ENCODE peak calls at places on chromosomes 1 and 21, in four cellular contexts. One of them, this sample, is unnamed. For H3K4me1 and H3K36me3, the result is how much of the 10 kb centered on the place peaks cover.

GRCh38 chr1:157137051-157137772 is 983 bp downstream of the ETV3 start:
- DNase-seq in esophagus squamous epithelium: no peak
- DNase-seq in BE2C: no peak
- DNase-seq in mesendoderm: peak
- DNase-seq in this sample: no peak

GRCh38 chr1:228101994-228102790 is 933 bp downstream of the C1orf35 start:
- DNase-seq in mesendoderm: peak
- DNase-seq in BE2C: peak
- DNase-seq in esophagus squamous epithelium: no peak
- DNase-seq in this sample: no peak

GRCh38 chr1:92118826-92119225 is 38.7 kb downstream of the BTBD8 start:
- DNase-seq in esophagus squamous epithelium: no peak
- DNase-seq in mesendoderm: no peak
- DNase-seq in BE2C: no peak
- DNase-seq in this sample: no peak

GRCh38 chr1:174230399-174230798 is 71.1 kb downstream of the RABGAP1L start:
- DNase-seq in BE2C: no peak
- DNase-seq in mesendoderm: no peak
- DNase-seq in esophagus squamous epithelium: no peak
- DNase-seq in this sample: no peak

GRCh38 chr1:218336353-218336752 is 8.8 kb upstream of the TGFB2 start:
- DNase-seq in BE2C: peak
- DNase-seq in mesendoderm: no peak
- DNase-seq in esophagus squamous epithelium: no peak
- DNase-seq in this sample: peak

GRCh38 chr1:156498447-156499193 is 2.0 kb downstream of the MEF2D start:
- DNase-seq in mesendoderm: peak
- DNase-seq in BE2C: no peak
- DNase-seq in esophagus squamous epithelium: no peak
- DNase-seq in this sample: peak

GRCh38 chr1:205604059-205604458 is 27.8 kb downstream of the ELK4 start:
- DNase-seq in BE2C: no peak
- DNase-seq in mesendoderm: peak
- DNase-seq in esophagus squamous epithelium: no peak
- DNase-seq in this sample: no peak

GRCh38 chr1:89873757-89874156 is 52.9 kb downstream of the LRRC8D start:
- DNase-seq in mesendoderm: peak
- DNase-seq in BE2C: no peak
- DNase-seq in esophagus squamous epithelium: no peak
- DNase-seq in this sample: no peak

GRCh38 chr21:21156397-21156796 is 158.2 kb downstream of the NCAM2 start:
- DNase-seq in BE2C: no peak
- DNase-seq in esophagus squamous epithelium: no peak
- DNase-seq in mesendoderm: no peak
- DNase-seq in this sample: no peak

GRCh38 chr1:101311146-101311892 is 74.5 kb downstream of the S1PR1 start:
- DNase-seq in esophagus squamous epithelium: no peak
- DNase-seq in BE2C: no peak
- DNase-seq in mesendoderm: no peak
- DNase-seq in this sample: no peak

GRCh38 chr1:101310484-101310883 is 73.7 kb downstream of the S1PR1 start:
- DNase-seq in mesendoderm: no peak
- DNase-seq in esophagus squamous epithelium: no peak
- DNase-seq in BE2C: no peak
- DNase-seq in this sample: no peak

GRCh38 chr1:101309334-101310221 is 72.8 kb downstream of the S1PR1 start:
- DNase-seq in mesendoderm: peak
- DNase-seq in BE2C: peak
- DNase-seq in esophagus squamous epithelium: no peak
- DNase-seq in this sample: peak

GRCh38 chr1:101308935-101309333 is 72.1 kb downstream of the S1PR1 start:
- DNase-seq in BE2C: no peak
- DNase-seq in mesendoderm: peak
- DNase-seq in esophagus squamous epithelium: no peak
- DNase-seq in this sample: no peak

GRCh38 chr1:101308001-101308659 is 71.3 kb downstream of the S1PR1 start:
- DNase-seq in esophagus squamous epithelium: no peak
- DNase-seq in BE2C: no peak
- DNase-seq in mesendoderm: no peak
- DNase-seq in this sample: no peak
- H3K4me1 ChIP-seq in esophagus squamous epithelium: under half
- H3K4me1 ChIP-seq in BE2C: under half
- H3K4me1 ChIP-seq in mesendoderm: under half
- H3K4me1 ChIP-seq in this sample: under half

DNA sequence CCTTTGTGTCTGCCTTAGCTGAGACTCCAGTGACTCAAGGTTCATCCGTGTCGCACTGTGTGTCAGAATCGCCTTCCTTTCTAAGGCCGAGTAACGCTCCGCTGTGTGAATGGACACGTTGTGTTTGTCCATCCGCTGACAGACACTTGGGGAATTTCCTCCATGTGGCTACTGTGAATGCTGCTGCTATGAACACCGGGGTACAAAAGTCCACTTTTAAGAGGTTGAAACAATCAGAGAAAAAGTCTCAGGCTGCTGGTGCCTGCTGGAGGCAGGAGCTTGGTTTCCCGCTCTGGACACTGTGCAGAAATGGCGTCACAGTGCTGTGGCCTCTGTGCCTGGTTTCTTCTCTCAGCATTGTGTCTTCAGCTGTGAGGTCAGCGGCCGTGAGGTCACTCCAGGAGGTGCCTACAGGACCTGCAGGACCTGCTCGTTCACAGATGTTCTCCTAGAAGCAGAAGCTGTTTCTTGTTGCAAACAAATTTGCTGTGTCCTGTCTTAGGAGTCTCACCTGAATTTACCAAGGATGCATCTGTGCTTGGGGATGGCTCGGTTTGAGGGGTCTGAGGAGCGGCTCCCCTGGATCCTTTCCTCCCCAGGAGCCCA is 34.2 kb downstream of the KRTAP10-1 start:
- DNase-seq in mesendoderm: no peak
- DNase-seq in esophagus squamous epithelium: no peak
- DNase-seq in BE2C: no peak
- DNase-seq in this sample: no peak
- H3K4me3 ChIP-seq in mesendoderm: no peak
- H3K4me3 ChIP-seq in esophagus squamous epithelium: no peak
- H3K4me3 ChIP-seq in BE2C: no peak
- H3K4me3 ChIP-seq in this sample: no peak

GRCh38 chr1:154603317-154603716 is 4.7 kb downstream of the ADAR start:
- DNase-seq in esophagus squamous epithelium: no peak
- DNase-seq in mesendoderm: no peak
- DNase-seq in BE2C: no peak
- DNase-seq in this sample: no peak
- H3K36me3 ChIP-seq in esophagus squamous epithelium: under half
- H3K36me3 ChIP-seq in mesendoderm: under half
- H3K36me3 ChIP-seq in BE2C: under half
- H3K36me3 ChIP-seq in this sample: under half

DNA sequence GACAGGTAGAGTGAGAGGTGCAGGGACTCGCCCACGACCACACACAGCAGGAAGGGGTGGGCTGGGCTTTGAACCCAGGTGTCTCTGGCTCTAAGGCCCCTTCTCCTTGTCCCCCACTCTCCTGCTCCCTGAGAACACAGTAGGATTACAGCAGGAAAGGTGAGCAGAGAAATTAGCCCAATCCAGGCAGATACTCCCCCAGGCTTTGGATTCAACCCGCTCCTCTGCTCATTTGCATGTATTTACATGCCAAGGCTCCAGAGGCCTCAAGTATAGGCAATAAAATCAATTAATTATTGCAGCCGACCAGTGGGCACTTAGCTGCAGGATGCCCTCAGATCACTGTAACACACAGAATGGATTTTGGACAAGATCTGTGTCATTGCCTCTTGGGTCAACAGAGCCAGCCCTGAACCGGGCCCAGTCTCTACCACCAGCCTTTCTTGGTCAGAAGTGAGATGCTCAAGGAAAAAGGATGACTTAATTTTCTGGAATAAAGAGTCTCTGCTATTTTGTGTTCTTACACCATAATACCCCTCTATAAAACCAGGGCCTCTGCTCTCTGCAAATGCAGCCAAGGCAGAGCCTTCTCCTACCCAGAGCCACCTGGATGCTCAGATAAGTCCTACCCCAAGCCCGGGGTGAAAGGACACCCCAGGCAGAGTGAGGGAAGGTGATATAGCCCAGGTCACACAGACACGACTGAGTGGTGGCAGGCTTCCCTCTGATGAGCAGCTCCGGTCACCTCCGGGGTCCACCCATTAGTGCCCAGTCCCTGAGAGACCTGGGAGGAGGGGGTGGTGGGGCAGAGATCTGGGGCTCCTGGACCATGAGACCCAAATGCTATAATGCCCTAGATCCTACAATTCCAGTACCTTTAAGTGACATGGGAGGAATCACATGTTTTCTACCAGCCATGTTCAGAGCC is 28.9 kb downstream of the MATN1 start:
- DNase-seq in BE2C: no peak
- DNase-seq in mesendoderm: no peak
- DNase-seq in esophagus squamous epithelium: no peak
- DNase-seq in this sample: no peak
- H3K4me1 ChIP-seq in BE2C: under half
- H3K4me1 ChIP-seq in mesendoderm: under half
- H3K4me1 ChIP-seq in esophagus squamous epithelium: under half
- H3K4me1 ChIP-seq in this sample: under half

GRCh38 chr1:19311503-19311930 is 427 bp downstream of the AKR7A2 start:
- DNase-seq in mesendoderm: no peak
- DNase-seq in esophagus squamous epithelium: no peak
- DNase-seq in BE2C: peak
- DNase-seq in this sample: no peak
- H3K4me3 ChIP-seq in mesendoderm: peak
- H3K4me3 ChIP-seq in esophagus squamous epithelium: peak
- H3K4me3 ChIP-seq in BE2C: peak
- H3K4me3 ChIP-seq in this sample: peak

DNA sequence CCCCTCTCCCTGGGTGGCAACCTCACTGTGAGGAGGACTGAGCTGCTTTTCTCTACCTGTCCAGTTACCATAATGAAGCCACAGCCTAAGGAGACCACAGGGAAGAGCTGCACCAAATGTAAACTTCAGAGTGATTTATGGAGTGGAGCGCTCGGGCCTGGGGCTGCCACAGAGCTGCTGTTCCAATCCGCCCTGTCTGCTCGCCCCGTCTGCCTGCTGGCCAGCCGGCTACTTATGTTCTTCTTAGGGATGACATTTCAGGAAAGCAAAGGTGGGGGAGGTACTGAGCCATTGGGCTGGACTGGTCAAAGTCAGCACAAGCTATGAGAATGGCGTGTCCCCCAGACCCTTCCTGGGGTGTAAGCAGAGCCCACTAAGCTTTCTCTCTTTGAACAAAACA is 17.9 kb downstream of the SYT6 start:
- DNase-seq in mesendoderm: no peak
- DNase-seq in esophagus squamous epithelium: no peak
- DNase-seq in BE2C: no peak
- DNase-seq in this sample: no peak
- H3K36me3 ChIP-seq in mesendoderm: under half
- H3K36me3 ChIP-seq in esophagus squamous epithelium: under half
- H3K36me3 ChIP-seq in BE2C: under half
- H3K36me3 ChIP-seq in this sample: under half

GRCh38 chr1:22055463-22055862 is 3.0 kb downstream of the CDC42 start:
- DNase-seq in BE2C: no peak
- DNase-seq in esophagus squamous epithelium: no peak
- DNase-seq in mesendoderm: peak
- DNase-seq in this sample: peak
- H3K4me1 ChIP-seq in BE2C: under half
- H3K4me1 ChIP-seq in esophagus squamous epithelium: half or more
- H3K4me1 ChIP-seq in mesendoderm: under half
- H3K4me1 ChIP-seq in this sample: under half

DNA sequence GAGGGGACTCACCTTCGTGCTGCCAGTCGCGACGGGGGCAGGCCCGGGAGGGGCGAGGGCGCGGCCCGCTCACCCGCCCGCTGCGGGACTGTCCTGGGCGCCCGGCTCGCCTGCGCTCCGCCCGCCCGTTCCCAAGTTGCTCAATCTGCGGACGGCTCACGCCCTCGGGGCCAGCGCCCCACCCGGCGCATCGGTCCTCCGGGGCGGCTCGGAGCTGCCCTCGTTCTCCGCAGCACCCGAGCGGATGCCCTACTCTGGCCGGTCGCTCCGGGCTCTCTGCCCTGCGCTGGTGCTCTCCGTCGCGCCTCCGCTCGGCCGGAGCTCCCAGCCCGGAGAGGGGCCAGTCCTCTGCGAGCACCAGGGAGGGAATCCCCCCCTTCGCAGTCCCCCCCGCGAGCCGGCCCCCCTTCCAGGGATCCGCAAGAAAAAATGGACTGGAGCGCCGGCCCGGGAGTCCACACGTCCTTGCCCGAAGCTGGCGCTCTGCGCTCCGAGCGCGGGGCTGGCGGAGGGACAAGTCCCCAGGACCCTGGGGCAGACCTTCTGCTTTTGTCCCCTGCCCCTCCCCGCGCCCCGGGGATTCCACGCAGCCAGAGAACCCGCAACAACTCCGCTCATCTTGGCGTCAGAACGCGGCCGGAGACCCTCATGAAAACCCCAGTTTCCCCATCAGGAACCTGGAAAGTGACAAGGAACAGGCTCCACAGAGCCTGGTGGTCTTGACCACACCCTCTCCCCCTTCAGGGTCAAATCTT is at the start of gene RSPO1:
- DNase-seq in mesendoderm: peak
- DNase-seq in BE2C: peak
- DNase-seq in esophagus squamous epithelium: no peak
- DNase-seq in this sample: no peak
- H3K4me3 ChIP-seq in mesendoderm: no peak
- H3K4me3 ChIP-seq in BE2C: no peak
- H3K4me3 ChIP-seq in esophagus squamous epithelium: peak
- H3K4me3 ChIP-seq in this sample: no peak

GRCh38 chr1:32900956-32901822 is at the start of gene TMEM54:
- DNase-seq in BE2C: no peak
- DNase-seq in mesendoderm: no peak
- DNase-seq in esophagus squamous epithelium: no peak
- DNase-seq in this sample: peak

GRCh38 chr1:32898958-32899357 is 2.2 kb downstream of the TMEM54 start:
- DNase-seq in esophagus squamous epithelium: no peak
- DNase-seq in mesendoderm: no peak
- DNase-seq in BE2C: no peak
- DNase-seq in this sample: no peak

GRCh38 chr1:32898056-32898455 is 3.1 kb downstream of the TMEM54 start:
- DNase-seq in mesendoderm: no peak
- DNase-seq in BE2C: no peak
- DNase-seq in esophagus squamous epithelium: no peak
- DNase-seq in this sample: no peak

GRCh38 chr1:32900371-32900955 is 726 bp downstream of the TMEM54 start:
- DNase-seq in BE2C: no peak
- DNase-seq in mesendoderm: no peak
- DNase-seq in esophagus squamous epithelium: no peak
- DNase-seq in this sample: peak

DNA sequence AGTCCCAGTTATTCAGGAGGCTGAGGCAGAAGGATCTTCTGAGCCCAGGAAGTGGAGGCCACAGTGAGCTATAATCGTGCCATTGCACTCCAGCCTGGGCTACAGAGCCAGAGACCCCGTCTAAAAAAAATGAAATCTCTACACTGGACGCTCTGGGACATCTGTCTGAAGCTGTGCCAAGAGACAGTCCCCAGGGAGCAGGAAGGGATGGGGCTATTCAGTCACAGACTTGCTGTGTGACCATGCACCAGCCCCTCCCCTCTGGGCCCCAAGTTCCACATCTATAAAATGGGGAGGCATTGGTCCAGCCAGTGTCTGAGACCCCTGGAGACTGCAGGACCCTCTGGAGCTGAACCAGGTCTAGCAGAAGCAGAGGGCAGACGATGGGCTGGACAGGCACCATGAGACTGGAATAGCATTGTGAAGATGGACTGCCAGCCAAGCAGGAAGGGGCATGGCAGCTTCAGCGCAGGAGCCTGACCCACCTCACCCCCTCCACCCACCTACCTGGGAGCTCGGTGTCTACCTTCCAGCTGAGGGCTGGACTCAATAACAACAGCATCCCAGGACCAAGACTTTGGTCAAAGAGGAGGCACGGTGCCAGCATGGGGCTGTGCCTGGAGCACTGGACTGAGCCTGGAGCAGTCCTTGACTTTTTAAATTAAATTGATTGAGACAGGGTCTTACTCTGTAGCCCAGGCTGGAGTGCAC is 1.4 kb downstream of the TMEM54 start:
- DNase-seq in esophagus squamous epithelium: no peak
- DNase-seq in mesendoderm: no peak
- DNase-seq in BE2C: peak
- DNase-seq in this sample: no peak
- H3K36me3 ChIP-seq in esophagus squamous epithelium: under half
- H3K36me3 ChIP-seq in mesendoderm: under half
- H3K36me3 ChIP-seq in BE2C: under half
- H3K36me3 ChIP-seq in this sample: under half